ENCODE peak calls at places on chromosome 17, in nine cellular contexts. G is stimulated activated CD4-positive, alpha-beta T cell treated with anti-CD3 and anti-CD28 coated beads, Interleukin-1b, Interleukin-23, amount 100 ng/mL, for 1 hour; A is stimulated activated CD8-positive, alpha-beta memory T cell treated with anti-CD3 and anti-CD28 coated beads, Interleukin-4, amount 100 ng/mL, for 1 hour; I is cerebellar cortex; Y is EH; P is RWPE1; X is endothelial cell; H is astrocyte of the spinal cord; Q is tibial nerve. K is an unnamed sample.

GRCh38 chr17:75498726-75499213 is 16.6 kb downstream of the CASKIN2 start:
- DNase-seq in G (no peak), A (no peak), I (no peak), Y (peak; percentile 16), P (no peak), X (no peak), H (no peak), Q (no peak), K (no peak)

GRCh38 chr17:1967092-1967662 is 58.0 kb downstream of the RTN4RL1 start:
- DNase-seq in G (no peak), A (no peak), I (peak; percentile 44), Y (no peak), P (no peak), X (no peak), H (no peak), Q (no peak), K (no peak)

GRCh38 chr17:3954086-3954485 is 10.2 kb downstream of the ATP2A3 start:
- DNase-seq in G (no peak), A (no peak), I (no peak), Y (no peak), P (no peak), X (no peak), H (no peak), Q (no peak), K (no peak)

GRCh38 chr17:81479175-81479574 is 33.4 kb downstream of the ACTG1 start:
- DNase-seq in G (no peak), A (no peak), I (no peak), Y (no peak), P (no peak), X (no peak), H (no peak), Q (no peak), K (no peak)

GRCh38 chr17:55410722-55411462 is 10.7 kb downstream of the MMD start:
- DNase-seq in G (no peak), A (no peak), I (no peak), Y (peak; percentile 27), P (no peak), X (no peak), H (no peak), Q (no peak), K (no peak)

GRCh38 chr17:29931253-29931932 is 1.4 kb upstream of the SSH2 start:
- DNase-seq in G (no peak), A (peak; percentile 22), I (peak; percentile 92), Y (peak; percentile 84), P (peak; percentile 54), X (peak; percentile 50), H (peak; percentile 79), Q (peak; percentile 25), K (peak; percentile 82)

GRCh38 chr17:36900130-36900590 is 37.1 kb upstream of the LHX1 start:
- DNase-seq in G (no peak), A (no peak), I (peak; percentile 91), Y (no peak), P (no peak), X (no peak), H (no peak), Q (no peak), K (no peak)

GRCh38 chr17:1264196-1264595 is 6.0 kb upstream of the BHLHA9 start:
- DNase-seq in G (no peak), A (no peak), I (no peak), Y (no peak), P (no peak), X (no peak), H (no peak), Q (no peak), K (no peak)

GRCh38 chr17:61139219-61139618 is 260.4 kb upstream of the TBX2 start:
- DNase-seq in G (no peak), A (no peak), I (no peak), Y (peak; percentile 88), P (no peak), X (no peak), H (peak; percentile 62), Q (no peak), K (peak; percentile 78)

GRCh38 chr17:73311428-73311780 is 397 bp downstream of the CDC42EP4 start:
- DNase-seq in G (no peak), A (no peak), I (no peak), Y (no peak), P (no peak), X (no peak), H (no peak), Q (no peak), K (no peak)

GRCh38 chr17:15740570-15741120 is 8.6 kb downstream of the TBC1D26 start:
- DNase-seq in G (no peak), A (no peak), I (no peak), Y (no peak), P (no peak), X (no peak), H (no peak), Q (no peak), K (no peak)

GRCh38 chr17:61253293-61253801 is 146.3 kb upstream of the TBX2 start:
- DNase-seq in G (no peak), A (no peak), I (no peak), Y (no peak), P (no peak), X (no peak), H (no peak), Q (no peak), K (no peak)

GRCh38 chr17:67440311-67441051 is 63.4 kb downstream of the PITPNC1 start:
- DNase-seq in G (no peak), A (no peak), I (no peak), Y (no peak), P (no peak), X (no peak), H (no peak), Q (no peak), K (no peak)

GRCh38 chr17:40612510-40613244 is 34.9 kb downstream of the SMARCE1 start:
- DNase-seq in G (no peak), A (no peak), I (no peak), Y (no peak), P (no peak), X (no peak), H (no peak), Q (no peak), K (no peak)

GRCh38 chr17:39150795-39151679 is at the start of gene PLXDC1:
- DNase-seq in G (no peak), A (no peak), I (no peak), Y (no peak), P (no peak), X (no peak), H (no peak), Q (no peak), K (no peak)

GRCh38 chr17:69684251-69684650 is 269.8 kb downstream of the MAP2K6 start:
- DNase-seq in G (no peak), A (no peak), I (no peak), Y (no peak), P (no peak), X (no peak), H (no peak), Q (no peak), K (no peak)

GRCh38 chr17:80683625-80684100 is 139.0 kb downstream of the RPTOR start:
- DNase-seq in G (no peak), A (no peak), I (no peak), Y (no peak), P (no peak), X (no peak), H (no peak), Q (no peak), K (no peak)

GRCh38 chr17:64938925-64939474 is 19.7 kb upstream of the LRRC37A3 start:
- DNase-seq in G (peak; percentile 39), A (no peak), I (peak; percentile 16), Y (peak; percentile 42), P (no peak), X (peak; percentile 80), H (no peak), Q (no peak), K (peak; percentile 24)

GRCh38 chr17:81036128-81036891 is 1.4 kb downstream of the BAIAP2 start:
- DNase-seq in G (no peak), A (no peak), I (peak; percentile 64), Y (peak; percentile 32), P (no peak), X (no peak), H (no peak), Q (no peak), K (no peak)

GRCh38 chr17:43608313-43608712 is 53.4 kb downstream of the MEOX1 start:
- DNase-seq in G (no peak), A (no peak), I (no peak), Y (peak; percentile 35), P (no peak), X (no peak), H (no peak), Q (no peak), K (peak; percentile 52)

GRCh38 chr17:17790673-17791464 is 45.9 kb downstream of the SREBF1 start:
- DNase-seq in G (no peak), A (no peak), I (peak; percentile 68), Y (no peak), P (no peak), X (no peak), H (no peak), Q (no peak), K (no peak)

GRCh38 chr17:37413875-37414519 is 7.3 kb downstream of the TADA2A start:
- DNase-seq in G (no peak), A (no peak), I (no peak), Y (no peak), P (no peak), X (no peak), H (no peak), Q (no peak), K (no peak)

GRCh38 chr17:63445571-63446217 is 412 bp downstream of the CYB561 start:
- DNase-seq in G (peak; percentile 39), A (no peak), I (no peak), Y (peak; percentile 62), P (peak; percentile 77), X (peak; percentile 77), H (no peak), Q (no peak), K (no peak)

GRCh38 chr17:8003594-8004181 is 1.3 kb downstream of the GUCY2D start:
- DNase-seq in G (no peak), A (no peak), I (no peak), Y (no peak), P (no peak), X (no peak), H (no peak), Q (no peak), K (no peak)

GRCh38 chr17:70422862-70423261 is 253.5 kb downstream of the KCNJ2 start:
- DNase-seq in G (no peak), A (no peak), I (no peak), Y (no peak), P (no peak), X (no peak), H (no peak), Q (no peak), K (no peak)

GRCh38 chr17:40828454-40829039 is 6.1 kb upstream of the KRT10 start:
- DNase-seq in G (no peak), A (no peak), I (no peak), Y (peak; percentile 31), P (no peak), X (no peak), H (peak; percentile 71), Q (no peak), K (no peak)

GRCh38 chr17:27631897-27632725 is 1.1 kb downstream of the LGALS9 start:
- DNase-seq in G (no peak), A (no peak), I (no peak), Y (no peak), P (no peak), X (no peak), H (no peak), Q (no peak), K (no peak)

GRCh38 chr17:17921192-17922082 is 50.8 kb downstream of the TOM1L2 start:
- DNase-seq in G (no peak), A (no peak), I (peak; percentile 84), Y (peak; percentile 98), P (peak; percentile 90), X (no peak), H (peak; percentile 92), Q (no peak), K (peak; percentile 95)